ENCODE peak calls at places on chromosomes 16 and 17, in four cellular contexts. B, N, M and E are unnamed samples.

GRCh38 chr17:36198831-36199465 is 2.4 kb upstream of the CCL3L1 start:
- DNase-seq in N (no peak), M (no peak), B (peak; percentile 9), E (no peak)

GRCh38 chr17:36808181-36808661 is 129.1 kb upstream of the LHX1 start:
- DNase-seq in B (peak; percentile 13), M (no peak), N (no peak), E (no peak)

GRCh38 chr17:58119491-58119890 is 28.7 kb upstream of the OR4D1 start:
- DNase-seq in N (no peak), B (no peak), M (no peak), E (no peak)

GRCh38 chr16:12546918-12547607 is 256.6 kb downstream of the CPPED1 start:
- DNase-seq in B (no peak), M (no peak), N (no peak), E (no peak)

GRCh38 chr17:64240741-64241347 is 22.2 kb downstream of the TEX2 start:
- DNase-seq in M (peak; percentile 56), N (no peak), B (peak; percentile 70), E (no peak)

GRCh38 chr16:65728652-65729051 is 606.8 kb upstream of the CDH11 start:
- DNase-seq in N (no peak), B (no peak), M (no peak), E (no peak)

GRCh38 chr17:29178750-29179231 is 1.4 kb downstream of the MYO18A start:
- DNase-seq in M (no peak), B (no peak), N (no peak), E (no peak)

GRCh38 chr17:27975146-27976011 is 67.1 kb upstream of the NLK start:
- DNase-seq in M (no peak), B (peak; percentile 28), N (no peak), E (no peak)

GRCh38 chr17:37608369-37609169 is 649 bp downstream of the SYNRG start:
- DNase-seq in B (peak; percentile 54), M (peak; percentile 40), N (no peak), E (no peak)

GRCh38 chr17:35341465-35341992 is 31.9 kb downstream of the SLFN11 start:
- DNase-seq in B (no peak), N (no peak), M (no peak), E (no peak)

GRCh38 chr17:36937961-36938565 is 788 bp downstream of the LHX1 start:
- DNase-seq in B (peak; percentile 48), M (no peak), N (no peak), E (no peak)

GRCh38 chr16:21990381-21990944 is 10.5 kb downstream of the PDZD9 start:
- DNase-seq in N (no peak), B (no peak), M (no peak), E (no peak)

GRCh38 chr17:37702605-37703004 is 42.3 kb downstream of the HNF1B start:
- DNase-seq in B (peak; percentile 67), N (no peak), M (no peak), E (no peak)

GRCh38 chr17:63335818-63336217 is 110.3 kb downstream of the CYB561 start:
- DNase-seq in M (no peak), B (no peak), N (no peak), E (no peak)

GRCh38 chr16:46573008-46573833 is 48.0 kb downstream of the SHCBP1 start:
- DNase-seq in B (peak; percentile 48), M (no peak), N (no peak), E (no peak)

GRCh38 chr17:69978056-69978646 is 96.9 kb upstream of the KCNJ16 start:
- DNase-seq in N (no peak), M (no peak), B (peak; percentile 43), E (no peak)

GRCh38 chr17:81163051-81163695 is 2.1 kb upstream of the PVALEF start:
- DNase-seq in M (no peak), N (no peak), B (no peak), E (no peak)

GRCh38 chr17:41101586-41102259 is at the start of gene KRTAP4-16:
- DNase-seq in M (no peak), N (no peak), B (no peak), E (no peak)

GRCh38 chr17:67022451-67022810 is 21.9 kb upstream of the CACNG1 start:
- DNase-seq in N (no peak), M (no peak), B (no peak), E (no peak)

GRCh38 chr17:3026856-3027751 is 36.3 kb downstream of the OR1D5 start:
- DNase-seq in M (no peak), N (no peak), B (peak; percentile 23), E (no peak)

GRCh38 chr17:58312021-58312630 is 16.5 kb downstream of the TSPOAP1 start:
- DNase-seq in N (no peak), B (no peak), M (peak; percentile 9), E (peak; percentile 9)

GRCh38 chr16:5065813-5066212 is at the start of gene C16orf89:
- DNase-seq in M (no peak), N (no peak), B (no peak), E (no peak)

GRCh38 chr17:41339571-41340169 is 11.0 kb downstream of the KRT33A start:
- DNase-seq in N (no peak), M (no peak), B (no peak), E (no peak)

GRCh38 chr16:240559-240958 is 5.9 kb downstream of the FAM234A start:
- DNase-seq in N (no peak), B (no peak), M (no peak), E (no peak)

GRCh38 chr17:19019041-19019941 is 14.7 kb upstream of the FAM83G start:
- DNase-seq in M (no peak), B (no peak), N (no peak), E (no peak)

GRCh38 chr16:984736-985135 is 3.2 kb downstream of the SOX8 start:
- DNase-seq in N (no peak), B (no peak), M (no peak), E (no peak)

GRCh38 chr16:66581246-66581952 is 2.1 kb downstream of the CMTM2 start:
- DNase-seq in N (no peak), M (no peak), B (peak; percentile 44), E (no peak)

GRCh38 chr17:32998893-32999240 is 7.2 kb downstream of the SPACA3 start:
- DNase-seq in M (no peak), N (no peak), B (peak; percentile 30), E (no peak)

GRCh38 chr16:27103954-27104353 is 37.2 kb downstream of the C16orf82 start:
- DNase-seq in M (no peak), B (no peak), N (no peak), E (no peak)

GRCh38 chr17:3750296-3750695 is 26.6 kb downstream of the HASPIN start:
- DNase-seq in M (no peak), N (no peak), B (no peak), E (no peak)

GRCh38 chr17:73513426-73513825 is 130.8 kb downstream of the SDK2 start:
- DNase-seq in M (no peak), N (no peak), B (no peak), E (no peak)

GRCh38 chr16:58243528-58244004 is 45.7 kb upstream of the CSNK2A2 start:
- DNase-seq in B (no peak), M (no peak), N (no peak), E (no peak)

GRCh38 chr16:57998484-57998883 is 2.0 kb downstream of the ZNF319 start:
- DNase-seq in M (no peak), B (peak; percentile 56), N (no peak), E (peak; percentile 33)

GRCh38 chr16:15576960-15577958 is 65.7 kb downstream of the MARF1 start:
- DNase-seq in B (no peak), M (no peak), N (no peak), E (no peak)

GRCh38 chr17:62705116-62705515 is 77.6 kb downstream of the MRC2 start:
- DNase-seq in B (no peak), N (no peak), M (no peak), E (no peak)

GRCh38 chr17:50904522-50905459 is 38.6 kb upstream of the TOB1 start:
- DNase-seq in N (no peak), B (peak; percentile 23), M (peak; percentile 33), E (no peak)